ENCODE peak calls at places on chromosomes 3 and 15, in five cellular contexts. One of them, this sample, is unnamed.

GRCh38 chr3:128663151-128663550 is 12.5 kb upstream of the RPN1 start:
- DNase-seq in endodermal cell: peak
- DNase-seq in colonic mucosa: no peak
- DNase-seq in heart right ventricle: no peak
- DNase-seq in lower leg skin: no peak
- DNase-seq in this sample: no peak

GRCh38 chr3:177490626-177491025 is 293.3 kb upstream of the TBL1XR1 start:
- DNase-seq in endodermal cell: no peak
- DNase-seq in colonic mucosa: no peak
- DNase-seq in heart right ventricle: no peak
- DNase-seq in lower leg skin: no peak
- DNase-seq in this sample: no peak

GRCh38 chr3:49415931-49416601 is 3.8 kb downstream of the TCTA start:
- DNase-seq in endodermal cell: no peak
- DNase-seq in colonic mucosa: no peak
- DNase-seq in heart right ventricle: no peak
- DNase-seq in lower leg skin: no peak
- DNase-seq in this sample: peak

GRCh38 chr3:30662836-30663235 is 56.4 kb downstream of the TGFBR2 start:
- DNase-seq in endodermal cell: no peak
- DNase-seq in colonic mucosa: no peak
- DNase-seq in heart right ventricle: no peak
- DNase-seq in lower leg skin: no peak
- DNase-seq in this sample: no peak

GRCh38 chr3:129942296-129942695 is 32.2 kb upstream of the TRH start:
- DNase-seq in endodermal cell: peak
- DNase-seq in colonic mucosa: peak
- DNase-seq in heart right ventricle: peak
- DNase-seq in lower leg skin: peak
- DNase-seq in this sample: peak

GRCh38 chr3:125054436-125055164 is 1.2 kb downstream of the HEG1 start:
- DNase-seq in endodermal cell: peak
- DNase-seq in colonic mucosa: peak
- DNase-seq in heart right ventricle: no peak
- DNase-seq in lower leg skin: no peak
- DNase-seq in this sample: peak

GRCh38 chr3:127680146-127680661 is 7.5 kb downstream of the ABTB1 start:
- DNase-seq in endodermal cell: peak
- DNase-seq in colonic mucosa: no peak
- DNase-seq in heart right ventricle: no peak
- DNase-seq in lower leg skin: peak
- DNase-seq in this sample: no peak

GRCh38 chr15:39153718-39154117 is 427.2 kb upstream of the THBS1 start:
- DNase-seq in endodermal cell: no peak
- DNase-seq in colonic mucosa: peak
- DNase-seq in heart right ventricle: no peak
- DNase-seq in lower leg skin: no peak
- DNase-seq in this sample: no peak

GRCh38 chr15:51801391-51801835 is 28.0 kb upstream of the TMOD3 start:
- DNase-seq in endodermal cell: peak
- DNase-seq in colonic mucosa: no peak
- DNase-seq in heart right ventricle: peak
- DNase-seq in lower leg skin: no peak
- DNase-seq in this sample: peak

GRCh38 chr3:156465222-156465621 is 89.7 kb downstream of the SSR3 start:
- DNase-seq in endodermal cell: no peak
- DNase-seq in colonic mucosa: no peak
- DNase-seq in heart right ventricle: no peak
- DNase-seq in lower leg skin: no peak
- DNase-seq in this sample: no peak

GRCh38 chr3:170033489-170033888 is 4.3 kb upstream of the GPR160 start:
- DNase-seq in endodermal cell: no peak
- DNase-seq in colonic mucosa: peak
- DNase-seq in heart right ventricle: no peak
- DNase-seq in lower leg skin: no peak
- DNase-seq in this sample: peak

GRCh38 chr15:48541659-48542334 is 103.7 kb downstream of the FBN1 start:
- DNase-seq in endodermal cell: no peak
- DNase-seq in colonic mucosa: no peak
- DNase-seq in heart right ventricle: no peak
- DNase-seq in lower leg skin: no peak
- DNase-seq in this sample: no peak

GRCh38 chr3:15982667-15983145 is 184.9 kb upstream of the ANKRD28 start:
- DNase-seq in endodermal cell: no peak
- DNase-seq in colonic mucosa: no peak
- DNase-seq in heart right ventricle: no peak
- DNase-seq in lower leg skin: no peak
- DNase-seq in this sample: no peak

GRCh38 chr15:39756806-39757522 is 25.7 kb downstream of the FSIP1 start:
- DNase-seq in endodermal cell: no peak
- DNase-seq in colonic mucosa: peak
- DNase-seq in heart right ventricle: no peak
- DNase-seq in lower leg skin: no peak
- DNase-seq in this sample: peak

GRCh38 chr15:74884428-74885223 is 5.2 kb upstream of the MPI start:
- DNase-seq in endodermal cell: no peak
- DNase-seq in colonic mucosa: no peak
- DNase-seq in heart right ventricle: no peak
- DNase-seq in lower leg skin: no peak
- DNase-seq in this sample: no peak

GRCh38 chr3:52490938-52491526 is 4.1 kb upstream of the STAB1 start:
- DNase-seq in endodermal cell: no peak
- DNase-seq in colonic mucosa: no peak
- DNase-seq in heart right ventricle: peak
- DNase-seq in lower leg skin: no peak
- DNase-seq in this sample: no peak

GRCh38 chr3:122200681-122201080 is 17.2 kb downstream of the CASR start:
- DNase-seq in endodermal cell: no peak
- DNase-seq in colonic mucosa: no peak
- DNase-seq in heart right ventricle: no peak
- DNase-seq in lower leg skin: no peak
- DNase-seq in this sample: no peak

GRCh38 chr3:127171320-127171719 is 21.6 kb upstream of the PRR23E start:
- DNase-seq in endodermal cell: peak
- DNase-seq in colonic mucosa: no peak
- DNase-seq in heart right ventricle: no peak
- DNase-seq in lower leg skin: peak
- DNase-seq in this sample: no peak

GRCh38 chr3:64685800-64686445 is 1.9 kb downstream of the ADAMTS9 start:
- DNase-seq in endodermal cell: peak
- DNase-seq in colonic mucosa: peak
- DNase-seq in heart right ventricle: peak
- DNase-seq in lower leg skin: peak
- DNase-seq in this sample: no peak

GRCh38 chr3:139533781-139534443 is 5.6 kb downstream of the RBP1 start:
- DNase-seq in endodermal cell: no peak
- DNase-seq in colonic mucosa: no peak
- DNase-seq in heart right ventricle: peak
- DNase-seq in lower leg skin: no peak
- DNase-seq in this sample: no peak

GRCh38 chr3:177236704-177237103 is 39.4 kb upstream of the TBL1XR1 start:
- DNase-seq in endodermal cell: no peak
- DNase-seq in colonic mucosa: no peak
- DNase-seq in heart right ventricle: no peak
- DNase-seq in lower leg skin: no peak
- DNase-seq in this sample: peak

GRCh38 chr3:33392703-33393125 is 47.5 kb downstream of the UBP1 start:
- DNase-seq in endodermal cell: no peak
- DNase-seq in colonic mucosa: no peak
- DNase-seq in heart right ventricle: no peak
- DNase-seq in lower leg skin: no peak
- DNase-seq in this sample: no peak

GRCh38 chr3:183844606-183845005 is 19.2 kb upstream of the MAP6D1 start:
- DNase-seq in endodermal cell: no peak
- DNase-seq in colonic mucosa: no peak
- DNase-seq in heart right ventricle: no peak
- DNase-seq in lower leg skin: no peak
- DNase-seq in this sample: no peak

GRCh38 chr15:52787123-52787503 is 3.0 kb downstream of the ONECUT1 start:
- DNase-seq in endodermal cell: peak
- DNase-seq in colonic mucosa: no peak
- DNase-seq in heart right ventricle: no peak
- DNase-seq in lower leg skin: no peak
- DNase-seq in this sample: no peak

GRCh38 chr15:20295238-20295811 is 246.3 kb downstream of the GOLGA6L6 start:
- DNase-seq in endodermal cell: peak
- DNase-seq in colonic mucosa: no peak
- DNase-seq in heart right ventricle: no peak
- DNase-seq in lower leg skin: peak
- DNase-seq in this sample: no peak

GRCh38 chr15:40249477-40250303 is 10.8 kb downstream of the PAK6 start:
- DNase-seq in endodermal cell: no peak
- DNase-seq in colonic mucosa: no peak
- DNase-seq in heart right ventricle: no peak
- DNase-seq in lower leg skin: peak
- DNase-seq in this sample: no peak

GRCh38 chr3:58924581-58924980 is 125.2 kb downstream of the CFAP20DC start:
- DNase-seq in endodermal cell: no peak
- DNase-seq in colonic mucosa: no peak
- DNase-seq in heart right ventricle: no peak
- DNase-seq in lower leg skin: no peak
- DNase-seq in this sample: no peak

GRCh38 chr3:196055683-196056270 is 26.1 kb downstream of the TFRC start:
- DNase-seq in endodermal cell: no peak
- DNase-seq in colonic mucosa: no peak
- DNase-seq in heart right ventricle: no peak
- DNase-seq in lower leg skin: no peak
- DNase-seq in this sample: no peak

GRCh38 chr3:129766135-129766534 is 127.4 kb downstream of the TMCC1 start:
- DNase-seq in endodermal cell: no peak
- DNase-seq in colonic mucosa: no peak
- DNase-seq in heart right ventricle: no peak
- DNase-seq in lower leg skin: no peak
- DNase-seq in this sample: no peak

GRCh38 chr15:39598186-39598850 is 17.4 kb downstream of the THBS1 start:
- DNase-seq in endodermal cell: no peak
- DNase-seq in colonic mucosa: no peak
- DNase-seq in heart right ventricle: no peak
- DNase-seq in lower leg skin: no peak
- DNase-seq in this sample: no peak

GRCh38 chr15:67049351-67050044 is 15.9 kb upstream of the SMAD3 start:
- DNase-seq in endodermal cell: no peak
- DNase-seq in colonic mucosa: peak
- DNase-seq in heart right ventricle: no peak
- DNase-seq in lower leg skin: no peak
- DNase-seq in this sample: no peak

GRCh38 chr15:60079210-60079609 is 75.1 kb downstream of the FOXB1 start:
- DNase-seq in endodermal cell: no peak
- DNase-seq in colonic mucosa: no peak
- DNase-seq in heart right ventricle: no peak
- DNase-seq in lower leg skin: no peak
- DNase-seq in this sample: no peak
- TF ChIP-seq CTCF in endodermal cell: peak
- TF ChIP-seq CTCF in colonic mucosa: no peak
- TF ChIP-seq CTCF in heart right ventricle: no peak
- TF ChIP-seq CTCF in lower leg skin: no peak
- TF ChIP-seq CTCF in this sample: no peak

DNA sequence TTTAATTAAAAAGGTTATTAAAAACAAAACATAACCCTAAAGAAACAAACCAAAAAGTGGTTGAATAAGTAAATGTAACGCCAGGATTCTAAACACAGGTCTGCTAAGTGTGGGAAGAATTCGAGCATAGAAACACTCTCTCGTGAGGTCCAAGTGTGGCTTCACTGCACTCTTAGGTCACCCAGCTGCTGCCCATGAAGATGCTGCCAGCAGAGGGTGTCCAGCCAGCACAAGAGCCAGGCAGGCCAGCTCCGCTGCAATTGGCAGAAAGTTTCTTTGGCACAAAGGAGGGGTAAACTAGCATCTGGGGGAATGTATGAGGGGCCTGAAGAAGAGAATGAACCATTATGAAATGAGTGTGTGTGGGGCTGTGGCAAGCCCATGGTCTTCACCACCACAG is 215.7 kb upstream of the FEZF2 start:
- DNase-seq in endodermal cell: no peak
- DNase-seq in colonic mucosa: no peak
- DNase-seq in heart right ventricle: peak
- DNase-seq in lower leg skin: no peak
- DNase-seq in this sample: no peak
- TF ChIP-seq CTCF in endodermal cell: peak
- TF ChIP-seq CTCF in colonic mucosa: no peak
- TF ChIP-seq CTCF in heart right ventricle: no peak
- TF ChIP-seq CTCF in lower leg skin: no peak
- TF ChIP-seq CTCF in this sample: no peak

GRCh38 chr3:47159153-47159552 is 4.8 kb downstream of the SETD2 start:
- DNase-seq in endodermal cell: no peak
- DNase-seq in colonic mucosa: no peak
- DNase-seq in heart right ventricle: no peak
- DNase-seq in lower leg skin: no peak
- DNase-seq in this sample: no peak

GRCh38 chr3:47158208-47158607 is 5.7 kb downstream of the SETD2 start:
- DNase-seq in endodermal cell: no peak
- DNase-seq in colonic mucosa: no peak
- DNase-seq in heart right ventricle: no peak
- DNase-seq in lower leg skin: no peak
- DNase-seq in this sample: no peak

GRCh38 chr3:47152578-47152977 is 11.3 kb downstream of the SETD2 start:
- DNase-seq in endodermal cell: no peak
- DNase-seq in colonic mucosa: no peak
- DNase-seq in heart right ventricle: no peak
- DNase-seq in lower leg skin: no peak
- DNase-seq in this sample: no peak

GRCh38 chr3:47159820-47160219 is 4.1 kb downstream of the SETD2 start:
- DNase-seq in endodermal cell: no peak
- DNase-seq in colonic mucosa: no peak
- DNase-seq in heart right ventricle: no peak
- DNase-seq in lower leg skin: no peak
- DNase-seq in this sample: no peak

GRCh38 chr3:47156418-47156817 is 7.5 kb downstream of the SETD2 start:
- DNase-seq in endodermal cell: no peak
- DNase-seq in colonic mucosa: no peak
- DNase-seq in heart right ventricle: no peak
- DNase-seq in lower leg skin: no peak
- DNase-seq in this sample: no peak
- TF ChIP-seq CTCF in endodermal cell: no peak
- TF ChIP-seq CTCF in colonic mucosa: no peak
- TF ChIP-seq CTCF in heart right ventricle: no peak
- TF ChIP-seq CTCF in lower leg skin: no peak
- TF ChIP-seq CTCF in this sample: no peak

GRCh38 chr15:78178056-78178455 is 28.9 kb downstream of the IDH3A start:
- DNase-seq in endodermal cell: no peak
- DNase-seq in colonic mucosa: peak
- DNase-seq in heart right ventricle: no peak
- DNase-seq in lower leg skin: no peak
- DNase-seq in this sample: no peak

GRCh38 chr15:78182336-78182700 is 33.2 kb downstream of the IDH3A start:
- DNase-seq in endodermal cell: no peak
- DNase-seq in colonic mucosa: no peak
- DNase-seq in heart right ventricle: no peak
- DNase-seq in lower leg skin: peak
- DNase-seq in this sample: no peak

GRCh38 chr15:78177447-78177873 is 28.3 kb downstream of the IDH3A start:
- DNase-seq in endodermal cell: peak
- DNase-seq in colonic mucosa: peak
- DNase-seq in heart right ventricle: peak
- DNase-seq in lower leg skin: peak
- DNase-seq in this sample: peak

GRCh38 chr15:78179906-78180305 is 30.7 kb downstream of the IDH3A start:
- DNase-seq in endodermal cell: no peak
- DNase-seq in colonic mucosa: peak
- DNase-seq in heart right ventricle: no peak
- DNase-seq in lower leg skin: peak
- DNase-seq in this sample: no peak

GRCh38 chr15:78179286-78179840 is 30.2 kb downstream of the IDH3A start:
- DNase-seq in endodermal cell: no peak
- DNase-seq in colonic mucosa: peak
- DNase-seq in heart right ventricle: no peak
- DNase-seq in lower leg skin: peak
- DNase-seq in this sample: no peak
- TF ChIP-seq CTCF in endodermal cell: no peak
- TF ChIP-seq CTCF in colonic mucosa: no peak
- TF ChIP-seq CTCF in heart right ventricle: no peak
- TF ChIP-seq CTCF in lower leg skin: no peak
- TF ChIP-seq CTCF in this sample: no peak

This sample was measured in activated CD8-positive, alpha-beta T cell treated with anti-CD3 and anti-CD28 coated beads for 36 hours.